ENCODE peak calls at places on chromosomes 2 and 18, in seven cellular contexts. J, T, W, H, D, B and P are unnamed samples.

GRCh38 chr2:23826079-23826478 is 100.8 kb downstream of the ATAD2B start:
- DNase-seq in H (peak), B (no peak), J (no peak), W (no peak), T (no peak), D (no peak), P (no peak)

GRCh38 chr2:229032596-229033234 is 238.4 kb downstream of the PID1 start:
- DNase-seq in D (no peak), T (no peak), W (no peak), J (no peak), B (no peak), H (no peak), P (no peak)

GRCh38 chr18:58616446-58616845 is 12.4 kb downstream of the ALPK2 start:
- DNase-seq in J (no peak), H (no peak), D (no peak), W (no peak), T (no peak), B (no peak), P (no peak)

GRCh38 chr18:70288171-70288850 is 534 bp upstream of the SOCS6 start:
- DNase-seq in W (peak), D (no peak), J (no peak), B (peak), H (no peak), T (peak), P (no peak)

GRCh38 chr2:220356076-220356475 is 728.6 kb downstream of the SLC4A3 start:
- DNase-seq in D (no peak), W (no peak), J (no peak), H (no peak), T (no peak), B (no peak), P (no peak)

GRCh38 chr2:72917138-72917874 is at the start of gene EMX1:
- DNase-seq in J (peak), T (peak), H (no peak), B (peak), D (no peak), W (no peak), P (no peak)

GRCh38 chr2:224847961-224848850 is 132.0 kb upstream of the CCDC195 start:
- DNase-seq in D (no peak), J (no peak), B (peak), W (no peak), H (no peak), T (peak), P (peak)

GRCh38 chr2:27408601-27409320 is 630 bp downstream of the PPM1G start:
- DNase-seq in B (peak), H (no peak), T (no peak), W (peak), J (peak), D (peak), P (no peak)

GRCh38 chr2:188477564-188478086 is 186.0 kb downstream of the GULP1 start:
- DNase-seq in H (no peak), D (no peak), B (no peak), J (no peak), W (no peak), T (no peak), P (no peak)

GRCh38 chr2:42618972-42619371 is 50.5 kb downstream of the MTA3 start:
- DNase-seq in W (no peak), H (peak), T (no peak), D (peak), B (no peak), J (no peak), P (no peak)

GRCh38 chr18:48160622-48161021 is 230.2 kb upstream of the SMAD2 start:
- DNase-seq in T (no peak), W (no peak), H (no peak), J (no peak), D (no peak), B (no peak), P (no peak)

GRCh38 chr2:28956890-28957289 is 24.2 kb upstream of the TOGARAM2 start:
- DNase-seq in H (no peak), B (no peak), D (no peak), T (no peak), J (no peak), W (no peak), P (peak)

GRCh38 chr18:56235061-56235772 is 403.2 kb downstream of the TXNL1 start:
- DNase-seq in B (no peak), J (no peak), H (peak), D (no peak), T (no peak), W (peak), P (no peak)